ENCODE peak calls at places on chromosomes 7 and 10, in five cellular contexts. G, F, D, Y and I are unnamed samples.

GRCh38 chr10:94088926-94089381 is 95.2 kb downstream of the PLCE1 start:
- DNase-seq in Y (peak), F (peak), D (no peak), G (no peak), I (no peak)

GRCh38 chr7:132112632-132113031 is 463.6 kb downstream of the PLXNA4 start:
- DNase-seq in D (no peak), F (no peak), G (no peak), Y (no peak), I (no peak)

GRCh38 chr10:20618148-20618547 is 279.0 kb downstream of the NEBL start:
- DNase-seq in F (no peak), G (no peak), Y (no peak), D (no peak), I (no peak)

GRCh38 chr7:156123362-156123761 is 311.1 kb upstream of the SHH start:
- DNase-seq in G (no peak), D (no peak), Y (no peak), F (no peak), I (no peak)

GRCh38 chr7:127863082-127863481 is 168.2 kb downstream of the LRRC4 start:
- DNase-seq in Y (no peak), D (no peak), F (no peak), G (no peak), I (no peak)

GRCh38 chr7:155355745-155356144 is 58.1 kb downstream of the INSIG1 start:
- DNase-seq in Y (no peak), G (no peak), D (no peak), F (no peak), I (no peak)

GRCh38 chr7:66296555-66296954 is 91.4 kb downstream of the TPST1 start:
- DNase-seq in F (peak), G (no peak), D (no peak), Y (no peak), I (no peak)

GRCh38 chr7:102258749-102259107 is 27.9 kb upstream of the SH2B2 start:
- DNase-seq in F (no peak), D (no peak), Y (no peak), G (no peak), I (no peak)

GRCh38 chr10:96512524-96512991 is 1.2 kb downstream of the TLL2 start:
- DNase-seq in Y (no peak), F (peak), G (no peak), D (no peak), I (no peak)
- H2AFZ ChIP-seq in Y (peak), F (no peak), G (no peak), D (no peak), I (peak)

DNA sequence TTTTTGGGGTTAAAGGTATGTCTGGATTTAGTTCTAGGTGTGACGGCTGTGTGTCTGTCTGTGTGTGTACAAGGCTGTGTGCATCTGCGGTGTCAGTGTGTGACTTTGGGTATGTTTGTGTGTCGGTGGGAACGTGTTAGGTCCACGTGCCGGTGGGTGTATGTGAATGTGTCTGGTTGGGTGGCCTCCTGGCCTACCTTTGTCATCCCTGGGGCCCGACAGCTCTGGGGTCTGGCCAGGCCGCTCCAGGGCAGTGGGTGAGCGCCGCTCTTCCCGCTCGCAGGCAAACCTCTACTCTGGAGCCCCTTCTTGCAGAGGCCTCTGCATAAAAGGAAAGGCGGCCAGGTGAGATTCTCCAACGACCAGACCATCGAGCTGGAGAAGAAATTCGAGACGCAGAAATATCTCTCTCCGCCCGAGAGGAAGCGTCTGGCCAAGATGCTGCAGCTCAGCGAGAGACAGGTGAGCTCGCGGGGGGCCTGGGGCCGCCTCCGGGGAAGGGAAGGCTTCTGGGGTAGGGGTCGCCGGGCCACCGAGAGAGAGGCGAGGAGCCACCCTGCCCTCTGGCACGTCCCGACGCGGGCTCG is 2.4 kb downstream of the HHEX start:
- DNase-seq in Y (no peak), F (no peak), G (no peak), D (no peak), I (no peak)
- TF ChIP-seq EZH2 in Y (no peak), F (no peak), G (no peak), D (no peak), I (no peak)

GRCh38 chr7:116340201-116340847 is 130.0 kb downstream of the TES start:
- DNase-seq in G (no peak), Y (peak), F (no peak), D (no peak), I (no peak)

GRCh38 chr7:116337800-116338199 is 127.5 kb downstream of the TES start:
- DNase-seq in Y (peak), G (no peak), D (no peak), F (no peak), I (no peak)

GRCh38 chr7:116342125-116342524 is 131.8 kb downstream of the TES start:
- DNase-seq in F (peak), Y (no peak), D (no peak), G (no peak), I (no peak)

GRCh38 chr7:116339564-116339963 is 129.2 kb downstream of the TES start:
- DNase-seq in D (peak), F (no peak), G (no peak), Y (peak), I (no peak)

DNA sequence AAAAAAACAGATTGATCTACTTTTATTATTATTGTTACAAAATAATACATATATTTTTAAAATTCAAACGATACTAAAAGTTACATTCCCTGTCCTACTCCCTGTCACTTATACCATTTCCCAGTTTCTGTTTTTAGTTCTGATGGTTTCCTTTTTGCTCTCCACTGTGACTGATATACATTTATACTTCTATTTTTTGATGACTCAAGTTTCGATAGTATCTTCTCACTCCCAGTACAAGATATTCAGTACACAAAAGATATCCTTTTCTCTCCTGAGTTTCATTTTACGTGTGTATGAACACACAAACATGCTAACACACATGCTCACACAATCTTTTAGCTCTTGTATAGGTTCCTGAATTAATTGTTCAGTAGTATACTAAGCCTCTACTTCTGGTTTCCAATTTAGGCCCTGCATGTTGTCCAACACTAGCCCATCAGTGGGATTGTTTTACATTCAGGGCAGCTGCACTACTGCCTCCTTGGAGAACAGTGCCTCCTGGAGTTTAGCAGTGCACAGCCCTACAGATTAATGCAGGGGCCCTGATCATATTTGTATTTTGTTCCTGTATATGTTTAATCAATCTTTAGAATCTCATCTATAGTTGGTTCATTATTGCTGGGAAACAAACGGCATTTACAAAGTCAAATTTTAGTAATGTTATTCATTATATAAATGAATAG is 131.0 kb downstream of the TES start:
- DNase-seq in D (no peak), F (peak), G (no peak), Y (peak), I (peak)
- H2AFZ ChIP-seq in D (no peak), F (no peak), G (no peak), Y (no peak), I (peak)

GRCh38 chr10:43038783-43039628 is 37.9 kb upstream of the RET start:
- DNase-seq in F (no peak), D (no peak), Y (no peak), G (no peak), I (no peak)

GRCh38 chr10:43037942-43038782 is 38.7 kb upstream of the RET start:
- DNase-seq in Y (no peak), F (no peak), D (no peak), G (no peak), I (no peak)

GRCh38 chr10:43041422-43042342 is 35.2 kb upstream of the RET start:
- DNase-seq in F (no peak), D (no peak), G (no peak), Y (no peak), I (no peak)

GRCh38 chr10:43040482-43041256 is 36.2 kb upstream of the RET start:
- DNase-seq in Y (no peak), G (no peak), D (no peak), F (no peak), I (no peak)

GRCh38 chr10:43039629-43040481 is 37.0 kb upstream of the RET start:
- DNase-seq in Y (no peak), G (no peak), F (no peak), D (no peak), I (peak)
- TF ChIP-seq EZH2 in Y (no peak), G (no peak), F (no peak), D (no peak), I (no peak)

GRCh38 chr10:120979435-120980315 is 128.5 kb downstream of the WDR11 start:
- DNase-seq in G (peak), D (peak), Y (no peak), F (no peak), I (peak)
- H2AFZ ChIP-seq in G (peak), D (no peak), Y (no peak), F (no peak), I (no peak)

GRCh38 chr10:99534939-99535763 is 2.4 kb downstream of the NKX2-3 start:
- DNase-seq in G (no peak), Y (peak), F (no peak), D (no peak), I (no peak)
- TF ChIP-seq EZH2 in G (no peak), Y (no peak), F (no peak), D (no peak), I (no peak)

GRCh38 chr10:17428616-17429097 is 25.7 kb downstream of the ST8SIA6 start:
- DNase-seq in G (no peak), Y (no peak), D (no peak), F (no peak), I (peak)

GRCh38 chr10:17426263-17426600 is 28.2 kb downstream of the ST8SIA6 start:
- DNase-seq in D (no peak), F (no peak), Y (no peak), G (no peak), I (no peak)

GRCh38 chr10:17429490-17429889 is 24.9 kb downstream of the ST8SIA6 start:
- DNase-seq in D (no peak), G (no peak), Y (no peak), F (no peak), I (no peak)

GRCh38 chr10:17427201-17427600 is 27.2 kb downstream of the ST8SIA6 start:
- DNase-seq in F (no peak), G (no peak), D (no peak), Y (no peak), I (no peak)

DNA sequence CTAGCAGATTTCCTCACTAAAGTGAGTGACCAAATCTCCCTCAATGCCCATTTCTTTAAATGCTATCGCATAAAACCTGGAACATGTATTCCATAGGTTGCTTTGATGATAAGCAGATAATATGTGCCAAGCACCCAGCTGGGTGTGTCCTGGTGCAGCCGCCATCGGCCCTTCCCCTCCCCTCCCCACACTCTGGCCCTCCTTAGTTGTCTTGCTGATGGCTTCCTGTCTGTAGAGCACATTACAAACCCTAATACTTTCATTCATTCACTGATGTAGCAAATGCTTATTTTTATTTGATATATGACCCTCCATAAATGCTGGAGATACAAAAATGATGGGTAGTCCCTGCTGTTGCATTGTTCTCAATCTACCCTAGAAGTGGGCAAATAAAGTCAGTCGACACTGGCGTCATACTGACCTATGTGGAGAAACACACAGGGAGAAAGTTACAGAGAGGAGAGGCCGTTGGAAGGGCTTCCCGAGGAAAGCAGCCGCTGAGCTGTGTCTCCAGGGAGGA is 26.2 kb downstream of the ST8SIA6 start:
- DNase-seq in Y (no peak), D (no peak), G (no peak), F (no peak), I (no peak)
- H2AFZ ChIP-seq in Y (no peak), D (no peak), G (no peak), F (no peak), I (no peak)